ENCODE peak calls at places on chromosomes 2 and 18, in seven cellular contexts. I is H1, T is mesendoderm, U is IMR-90, C is neuronal stem cell, K is trophoblast cell, E is H9. O is an unnamed sample.

GRCh38 chr2:10329880-10330699 is 27.4 kb downstream of the HPCAL1 start:
- DNase-seq in U (peak; percentile 67), C (no peak), E (no peak), I (no peak), T (peak; percentile 65), K (peak; percentile 97), O (peak; percentile 67)

GRCh38 chr2:185012643-185013042 is 414.3 kb downstream of the ZNF804A start:
- DNase-seq in C (no peak), U (peak; percentile 1), E (no peak), T (peak; percentile 63), I (no peak), K (no peak), O (peak; percentile 34)

GRCh38 chr2:237196866-237197618 is 111.4 kb downstream of the COPS8 start:
- DNase-seq in U (peak; percentile 96), C (no peak), T (no peak), E (no peak), I (no peak), K (peak; percentile 34), O (peak; percentile 83)

GRCh38 chr2:16318474-16319195 is 347.0 kb downstream of the CYRIA start:
- DNase-seq in U (no peak), K (peak; percentile 66), C (no peak), T (peak; percentile 92), E (peak; percentile 47), I (no peak), O (no peak)

GRCh38 chr2:72921866-72922265 is 4.5 kb downstream of the EMX1 start:
- DNase-seq in I (no peak), T (no peak), K (no peak), U (no peak), E (peak; percentile 10), C (no peak), O (no peak)

GRCh38 chr2:46645681-46646162 is 166.4 kb downstream of the TMEM247 start:
- DNase-seq in I (no peak), T (no peak), K (peak; percentile 84), E (no peak), C (no peak), U (peak; percentile 93), O (peak; percentile 87)

GRCh38 chr2:165691615-165692014 is 102.4 kb downstream of the GALNT3 start:
- DNase-seq in C (peak; percentile 35), U (peak; percentile 31), T (peak; percentile 89), K (no peak), I (no peak), E (peak; percentile 67), O (peak; percentile 41)

GRCh38 chr18:617970-618504 is 21.2 kb downstream of the CLUL1 start:
- DNase-seq in K (peak; percentile 81), I (no peak), T (no peak), U (no peak), E (no peak), C (no peak), O (no peak)

GRCh38 chr2:47819834-47820233 is 36.9 kb downstream of the MSH6 start:
- DNase-seq in U (peak; percentile 29), I (no peak), C (no peak), E (no peak), T (no peak), K (no peak), O (no peak)

GRCh38 chr2:236628981-236629605 is 59.5 kb downstream of the ACKR3 start:
- DNase-seq in K (no peak), E (no peak), I (no peak), U (no peak), C (no peak), T (no peak), O (no peak)

GRCh38 chr2:235227607-235228006 is 266.2 kb upstream of the AGAP1 start:
- DNase-seq in K (no peak), I (no peak), E (no peak), C (no peak), U (no peak), T (no peak), O (no peak)

GRCh38 chr2:235234711-235235110 is 259.1 kb upstream of the AGAP1 start:
- DNase-seq in T (no peak), U (peak; percentile 22), E (no peak), C (no peak), K (no peak), I (no peak), O (peak; percentile 8)

GRCh38 chr2:235232474-235233435 is 261.1 kb upstream of the AGAP1 start:
- DNase-seq in T (no peak), I (no peak), U (no peak), C (no peak), K (no peak), E (no peak), O (no peak)

GRCh38 chr2:235229236-235229635 is 264.6 kb upstream of the AGAP1 start:
- DNase-seq in K (no peak), E (no peak), I (no peak), T (no peak), C (no peak), U (no peak), O (no peak)

DNA sequence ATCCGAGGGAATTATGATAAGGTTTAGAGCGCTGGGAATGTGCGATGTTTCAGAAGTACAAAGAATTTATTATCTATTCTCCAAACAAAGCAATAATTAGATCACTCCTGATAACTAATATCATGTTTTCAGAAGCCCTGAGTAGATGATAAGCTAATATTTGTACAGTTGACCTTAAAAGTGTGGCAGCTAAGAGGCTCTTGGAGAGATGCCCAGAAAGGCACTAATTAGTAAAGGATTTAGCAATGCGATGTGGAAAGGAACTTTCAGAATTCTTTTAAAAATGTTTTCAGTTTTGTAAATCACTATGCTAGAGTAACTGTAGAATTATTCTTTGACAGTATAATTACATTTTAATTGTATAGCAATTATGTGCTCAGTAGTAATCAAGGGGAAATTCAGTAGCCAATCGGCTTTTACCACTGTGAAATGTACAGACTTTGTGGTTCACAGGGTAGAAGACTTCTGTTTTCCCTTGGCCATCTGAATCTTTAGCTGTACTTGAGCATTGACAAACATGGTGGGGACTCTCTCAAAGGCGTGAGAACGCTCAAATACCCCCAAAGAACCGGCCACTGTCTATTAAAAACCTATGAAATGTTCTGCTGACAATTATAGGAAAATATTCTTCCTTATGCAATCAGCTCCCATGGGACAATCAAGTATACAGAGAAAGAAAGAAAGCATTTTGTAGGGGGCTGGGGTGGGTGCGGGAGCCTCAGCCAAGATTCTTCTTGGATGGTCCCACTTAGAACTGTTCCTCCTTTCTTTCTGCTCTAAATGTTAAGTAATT is 262.8 kb upstream of the AGAP1 start:
- DNase-seq in T (no peak), I (no peak), K (no peak), C (no peak), U (no peak), E (no peak), O (peak; percentile 17)
- H2BK5ac ChIP-seq in T (no peak overlapping the region), I (no peak overlapping the region), K (no peak overlapping the region), C (no peak overlapping the region), U (no peak overlapping the region), E (no peak overlapping the region), O (no peak overlapping the region)

GRCh38 chr2:176876493-176877103 is 336.0 kb upstream of the HNRNPA3 start:
- DNase-seq in U (no peak), T (no peak), I (no peak), C (no peak), E (no peak), K (no peak), O (no peak)

DNA sequence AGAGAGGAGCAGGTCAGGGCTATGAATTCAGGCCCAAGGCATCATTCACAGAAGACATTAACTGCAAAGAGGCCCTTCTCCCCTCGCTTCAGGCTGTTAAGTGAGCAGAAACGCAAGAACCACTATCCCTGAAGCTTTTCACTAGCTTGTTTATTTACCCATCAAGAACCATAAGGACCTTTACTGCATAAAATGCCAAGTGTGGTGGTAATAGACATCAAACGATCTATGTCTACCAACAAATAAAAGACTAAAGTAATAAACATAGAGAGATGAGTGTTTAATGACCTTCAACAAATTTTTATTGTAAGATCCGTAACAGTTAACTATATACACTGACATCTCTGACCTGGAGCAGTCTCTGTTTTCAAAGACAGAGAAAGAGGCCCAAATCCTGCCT is 333.0 kb upstream of the HNRNPA3 start:
- DNase-seq in E (no peak), I (no peak), C (no peak), T (no peak), K (no peak), U (no peak), O (no peak)
- H2AK5ac ChIP-seq in E (no peak overlapping the region), I (no peak overlapping the region), C (no peak overlapping the region), T (no peak overlapping the region), K (no peak overlapping the region), U (no peak overlapping the region), O (no peak overlapping the region)

GRCh38 chr2:173831312-173832229 is 133.6 kb downstream of the SP3 start:
- DNase-seq in T (peak; percentile 4), I (no peak), U (peak; percentile 68), E (no peak), C (peak; percentile 14), K (peak; percentile 6), O (peak; percentile 87)
- H2BK5ac ChIP-seq in T (no peak overlapping the region), I (no peak overlapping the region), U (no peak overlapping the region), E (no peak overlapping the region), C (no peak overlapping the region), K (no peak overlapping the region), O (no peak overlapping the region)

DNA sequence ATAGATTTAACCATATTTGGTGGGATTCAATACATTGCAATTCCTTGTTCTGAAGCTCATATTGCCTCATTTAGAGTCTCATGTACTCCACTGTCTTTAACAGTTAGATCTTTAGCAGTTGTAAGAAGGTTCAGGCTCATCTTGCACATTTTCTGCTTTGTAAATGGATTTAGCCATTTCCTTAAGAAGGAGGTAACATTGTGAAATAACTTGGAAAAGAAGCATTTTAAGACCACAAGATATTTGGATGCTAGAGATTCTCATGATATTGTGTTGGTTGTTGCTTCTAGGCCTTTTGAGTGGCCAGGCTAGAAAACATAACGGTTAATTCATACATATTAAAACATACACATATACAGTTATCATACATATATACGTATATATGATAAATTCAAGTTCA is 445.8 kb upstream of the NXPH2 start:
- DNase-seq in E (no peak), C (no peak), U (no peak), K (no peak), I (no peak), T (no peak), O (no peak)
- H2AK5ac ChIP-seq in E (no peak overlapping the region), C (no peak overlapping the region), U (no peak overlapping the region), K (no peak overlapping the region), I (no peak overlapping the region), T (no peak overlapping the region), O (no peak overlapping the region)

DNA sequence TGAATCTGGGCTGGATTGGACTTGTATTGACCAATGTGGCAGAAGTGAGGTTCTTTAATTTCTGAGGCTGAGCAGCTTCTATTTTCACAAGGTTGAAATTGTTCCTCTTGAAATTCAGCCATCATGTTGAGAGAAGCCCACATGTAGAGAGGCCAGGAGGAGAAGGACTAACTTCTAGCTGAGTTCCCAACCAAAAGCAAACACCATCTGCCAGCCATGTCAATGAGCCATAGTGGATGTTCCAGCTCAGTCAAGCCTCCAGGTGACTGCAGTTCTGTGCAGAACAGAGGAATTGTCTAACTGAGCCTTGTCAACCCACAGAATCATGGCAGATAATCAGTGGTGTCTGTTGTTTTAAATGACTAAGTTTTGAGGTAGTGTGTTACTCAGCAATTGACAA is 110.6 kb upstream of the ACVR1 start:
- DNase-seq in C (no peak), I (no peak), U (no peak), T (no peak), E (no peak), K (no peak), O (no peak)
- H2BK5ac ChIP-seq in C (no peak overlapping the region), I (no peak overlapping the region), U (no peak overlapping the region), T (no peak overlapping the region), E (no peak overlapping the region), K (no peak overlapping the region), O (no peak overlapping the region)

DNA sequence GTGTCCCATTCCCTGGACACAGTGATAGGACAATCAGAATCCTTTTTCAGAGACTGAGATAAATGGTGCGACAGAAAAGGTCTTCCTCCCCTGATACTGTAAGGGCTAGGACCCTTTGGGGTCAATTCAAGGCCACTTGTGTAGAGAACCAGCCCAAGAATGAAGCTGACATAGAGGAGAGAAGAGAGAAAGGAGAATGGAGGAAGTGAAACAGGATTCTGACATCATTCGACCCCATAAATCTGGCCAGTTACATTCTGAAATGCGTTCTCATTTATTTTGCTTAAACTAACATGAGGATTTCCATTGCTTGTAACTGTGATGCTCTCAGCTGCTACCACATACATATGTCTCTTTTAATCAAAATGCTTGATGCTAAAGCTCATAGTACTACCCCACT is 148.1 kb downstream of the TMEM163 start:
- DNase-seq in T (no peak), K (no peak), E (no peak), I (no peak), U (no peak), C (no peak), O (no peak)
- H2AK5ac ChIP-seq in T (no peak overlapping the region), K (no peak overlapping the region), E (no peak overlapping the region), I (no peak overlapping the region), U (no peak overlapping the region), C (no peak overlapping the region), O (no peak overlapping the region)

O was measured in mesenchymal stem cell.